ENCODE peak calls at places on chromosome 14, in four cellular contexts. R is ovary, W is transverse colon, S is A549. O is an unnamed sample.

GRCh38 chr14:58969951-58970751 is 218.3 kb upstream of the DAAM1 start:
- DNase-seq in R (peak; percentile 38), W (no peak), S (no peak), O (no peak)

GRCh38 chr14:51518681-51519080 is 133.0 kb upstream of the FRMD6 start:
- DNase-seq in R (no peak), W (no peak), S (no peak), O (no peak)

GRCh38 chr14:72699852-72700257 is 194.0 kb downstream of the DPF3 start:
- DNase-seq in R (no peak), W (no peak), S (peak; percentile 14), O (no peak)

GRCh38 chr14:81312289-81312876 is 87.7 kb downstream of the STON2 start:
- DNase-seq in R (no peak), W (no peak), S (no peak), O (no peak)

GRCh38 chr14:67166450-67166853 is 22.8 kb upstream of the GARIN2 start:
- DNase-seq in R (no peak), W (peak; percentile 32), S (peak; percentile 64), O (peak; percentile 55)

GRCh38 chr14:72892879-72893635 is 844 bp downstream of the DPF3 start:
- DNase-seq in R (peak; percentile 61), W (peak; percentile 33), S (no peak), O (peak; percentile 45)

GRCh38 chr14:103555559-103556337 is 6.7 kb downstream of the BAG5 start:
- DNase-seq in R (no peak), W (no peak), S (no peak), O (no peak)

GRCh38 chr14:21703357-21704339 is 30.0 kb upstream of the OR4E1 start:
- DNase-seq in R (no peak), W (no peak), S (no peak), O (no peak)

GRCh38 chr14:35369701-35370191 is 34.8 kb downstream of the NFKBIA start:
- DNase-seq in R (no peak), W (no peak), S (peak; percentile 73), O (no peak)

GRCh38 chr14:74135386-74135785 is 50.6 kb downstream of the LIN52 start:
- DNase-seq in R (no peak), W (no peak), S (no peak), O (no peak)

GRCh38 chr14:35287481-35288013 is 4.6 kb upstream of the PSMA6 start:
- DNase-seq in R (no peak), W (peak; percentile 12), S (no peak), O (no peak)

GRCh38 chr14:94079891-94080605 is 954 bp downstream of the DDX24 start:
- DNase-seq in R (no peak), W (no peak), S (no peak), O (no peak)

GRCh38 chr14:36129181-36129580 is 47.3 kb downstream of the PTCSC3 start:
- DNase-seq in R (no peak), W (no peak), S (no peak), O (no peak)

GRCh38 chr14:103057372-103058208 is at the start of gene CDC42BPB:
- DNase-seq in R (peak; percentile 92), W (peak; percentile 91), S (peak; percentile 92), O (peak; percentile 91)

GRCh38 chr14:36975834-36976233 is 196.6 kb downstream of the SLC25A21 start:
- DNase-seq in R (no peak), W (no peak), S (peak; percentile 76), O (no peak)

GRCh38 chr14:67538501-67538900 is 5.4 kb downstream of the PLEKHH1 start:
- DNase-seq in R (no peak), W (no peak), S (no peak), O (no peak)

GRCh38 chr14:69263771-69264170 is 3.8 kb downstream of the GALNT16 start:
- DNase-seq in R (no peak), W (no peak), S (no peak), O (no peak)

GRCh38 chr14:100287202-100287997 is 18.8 kb downstream of the SLC25A29 start:
- DNase-seq in R (no peak), W (peak; percentile 4), S (no peak), O (no peak)

GRCh38 chr14:100286484-100287191 is 19.6 kb downstream of the SLC25A29 start:
- DNase-seq in R (peak; percentile 36), W (peak; percentile 5), S (no peak), O (no peak)

GRCh38 chr14:100285913-100286400 is 20.3 kb downstream of the SLC25A29 start:
- DNase-seq in R (no peak), W (peak; percentile 8), S (no peak), O (no peak)

GRCh38 chr14:100283984-100284881 is 22.0 kb downstream of the SLC25A29 start:
- DNase-seq in R (peak; percentile 26), W (peak; percentile 8), S (no peak), O (no peak)

GRCh38 chr14:100285021-100285912 is 21.0 kb downstream of the SLC25A29 start:
- DNase-seq in R (peak; percentile 84), W (peak; percentile 77), S (peak; percentile 81), O (peak; percentile 71)
- TF ChIP-seq POLR2A in R (peak; percentile 34), W (peak; percentile 69), S (peak; percentile 68), O (no peak)

GRCh38 chr14:49992901-49993335 is 100.0 kb downstream of the ARF6 start:
- DNase-seq in R (no peak), W (no peak), S (peak; percentile 88), O (peak; percentile 80)
- TF ChIP-seq CTCF in R (no peak), W (no peak), S (no peak), O (no peak)

GRCh38 chr14:22836301-22837058 is at the start of gene MMP14:
- DNase-seq in R (peak; percentile 83), W (peak; percentile 79), S (no peak), O (peak; percentile 79)
- TF ChIP-seq POLR2A in R (peak; percentile 73), W (peak; percentile 64), S (no peak), O (peak; percentile 28)

DNA sequence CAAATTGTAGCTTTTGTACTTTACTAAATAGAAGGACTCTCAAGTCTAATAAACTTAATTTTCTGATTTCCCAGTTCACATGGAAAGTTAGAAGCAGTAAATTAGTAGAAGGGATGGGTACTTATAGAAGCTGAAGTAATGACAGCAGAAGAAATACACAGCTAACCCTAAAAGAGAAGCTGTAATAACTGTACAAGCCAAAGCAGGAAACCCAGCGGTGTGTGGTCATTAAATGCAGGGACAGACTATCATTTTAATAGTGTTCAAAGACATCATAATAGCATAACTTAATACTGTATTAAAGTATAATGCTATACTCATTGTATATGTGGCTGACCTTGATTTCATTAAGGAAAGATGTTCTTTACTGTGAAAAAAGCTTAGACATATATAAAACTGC is 74.9 kb downstream of the PCNX1 start:
- DNase-seq in R (no peak), W (no peak), S (no peak), O (no peak)
- TF ChIP-seq CTCF in R (no peak), W (no peak), S (no peak), O (no peak)

GRCh38 chr14:101929946-101930345 is 34.4 kb upstream of the DYNC1H1 start:
- DNase-seq in R (no peak), W (no peak), S (no peak), O (no peak)
- TF ChIP-seq POLR2A in R (no peak), W (no peak), S (no peak), O (no peak)